ENCODE peak calls at places on chromosomes 12 and 14, in four cellular contexts. W, Z, O and H are unnamed samples.

GRCh38 chr14:63747836-63748235 is 20.0 kb upstream of the SGPP1 start:
- DNase-seq in W (no peak), Z (no peak), O (no peak), H (no peak)

GRCh38 chr14:70735043-70735442 is 74.3 kb downstream of the MAP3K9 start:
- DNase-seq in W (no peak), Z (no peak), O (no peak), H (no peak)

GRCh38 chr12:13075114-13075471 is 28.4 kb downstream of the GSG1 start:
- DNase-seq in W (no peak), Z (no peak), O (no peak), H (no peak)

GRCh38 chr12:85874064-85874463 is at the start of gene NTS:
- DNase-seq in W (no peak), Z (no peak), O (no peak), H (no peak)

GRCh38 chr14:95137804-95138167 is 19.5 kb downstream of the DICER1 start:
- DNase-seq in W (no peak), Z (no peak), O (no peak), H (no peak)

GRCh38 chr12:77032406-77032805 is 33.0 kb downstream of the E2F7 start:
- DNase-seq in W (no peak), Z (no peak), O (no peak), H (no peak)

GRCh38 chr12:107503851-107504502 is 181.6 kb upstream of the PWP1 start:
- DNase-seq in W (no peak), Z (no peak), O (no peak), H (no peak)

GRCh38 chr14:36626150-36626549 is 35.5 kb upstream of the PAX9 start:
- DNase-seq in W (no peak), Z (no peak), O (no peak), H (no peak)

GRCh38 chr12:131831021-131831571 is 2.9 kb downstream of the MMP17 start:
- DNase-seq in W (no peak), Z (no peak), O (no peak), H (no peak)

GRCh38 chr12:19960527-19960926 is 407.8 kb upstream of the PDE3A start:
- DNase-seq in W (no peak), Z (no peak), O (no peak), H (no peak)

GRCh38 chr14:65506801-65507200 is 94.3 kb downstream of the FUT8 start:
- DNase-seq in W (no peak), Z (no peak), O (no peak), H (no peak)

GRCh38 chr14:82854851-82855250 is 1321.2 kb upstream of the SEL1L start:
- DNase-seq in W (no peak), Z (no peak), O (no peak), H (no peak)

GRCh38 chr12:6987956-6988573 is 17.4 kb downstream of the EMG1 start:
- DNase-seq in W (no peak), Z (no peak), O (no peak), H (no peak)

GRCh38 chr12:12612403-12612802 is 727 bp downstream of the CREBL2 start:
- DNase-seq in W (no peak), Z (no peak), O (no peak), H (no peak)

GRCh38 chr14:94768521-94769412 is 1.1 kb downstream of the GSC start:
- DNase-seq in W (no peak), Z (no peak), O (no peak), H (no peak)

GRCh38 chr14:96212896-96213295 is 8.3 kb downstream of the BDKRB2 start:
- DNase-seq in W (no peak), Z (no peak), O (no peak), H (no peak)

GRCh38 chr12:108700833-108701450 is 30.4 kb downstream of the CORO1C start:
- DNase-seq in W (no peak), Z (no peak), O (no peak), H (no peak)

GRCh38 chr12:92234533-92234932 is 88.9 kb upstream of the BTG1 start:
- DNase-seq in W (no peak), Z (no peak), O (no peak), H (no peak)

GRCh38 chr12:51392556-51393237 is 1.5 kb upstream of the GALNT6 start:
- DNase-seq in W (no peak), Z (no peak), O (no peak), H (peak; percentile 73)

GRCh38 chr12:75585309-75585708 is 73.9 kb upstream of the KRR1 start:
- DNase-seq in W (no peak), Z (no peak), O (no peak), H (no peak)

GRCh38 chr12:46774011-46774633 is 51.7 kb downstream of the SLC38A4 start:
- DNase-seq in W (no peak), Z (no peak), O (no peak), H (no peak)

GRCh38 chr14:37596790-37597189 is 1.4 kb downstream of the TTC6 start:
- DNase-seq in W (no peak), Z (no peak), O (no peak), H (no peak)

GRCh38 chr12:32198555-32198954 is 91.9 kb downstream of the BICD1 start:
- DNase-seq in W (no peak), Z (no peak), O (no peak), H (no peak)

GRCh38 chr14:87260460-87260859 is 732.5 kb downstream of the GALC start:
- DNase-seq in W (no peak), Z (no peak), O (no peak), H (no peak)

GRCh38 chr12:104055686-104056388 is 5.8 kb upstream of the GLT8D2 start:
- DNase-seq in W (no peak), Z (no peak), O (no peak), H (no peak)

GRCh38 chr12:112422531-112422930 is 3.8 kb downstream of the PTPN11 start:
- DNase-seq in W (no peak), Z (no peak), O (no peak), H (no peak)

GRCh38 chr14:39731912-39732311 is 299.7 kb upstream of the FBXO33 start:
- DNase-seq in W (no peak), Z (no peak), O (no peak), H (no peak)

GRCh38 chr12:102396276-102396675 is 84.1 kb downstream of the IGF1 start:
- DNase-seq in W (no peak), Z (no peak), O (no peak), H (no peak)

GRCh38 chr12:53055471-53056266 is 5.8 kb downstream of the TNS2 start:
- DNase-seq in W (no peak), Z (no peak), O (no peak), H (no peak)

GRCh38 chr14:55514819-55515470 is 65.1 kb upstream of the KTN1 start:
- DNase-seq in W (no peak), Z (no peak), O (no peak), H (no peak)

GRCh38 chr12:114257687-114258086 is 148.3 kb downstream of the TBX5 start:
- DNase-seq in W (no peak), Z (no peak), O (no peak), H (no peak)

GRCh38 chr12:115294443-115295133 is 610.6 kb upstream of the TBX3 start:
- DNase-seq in W (no peak), Z (no peak), O (no peak), H (no peak)

GRCh38 chr12:66848967-66849366 is 170.1 kb upstream of the GRIP1 start:
- DNase-seq in W (no peak), Z (no peak), O (no peak), H (no peak)

GRCh38 chr12:91215940-91216454 is 33.4 kb upstream of the DCN start:
- DNase-seq in W (no peak), Z (no peak), O (no peak), H (no peak)